ENCODE peak calls at places on chromosomes 6 and 20, in seven cellular contexts. F is A673, S is aorta, W is PC-9, C is pancreas, H is transverse colon, R is spleen. X is an unnamed sample. For H3K36me3 and H3K4me1, the result is how much of the 10 kb centered on the place peaks cover.

GRCh38 chr6:89409461-89410035 is 2.5 kb downstream of the RRAGD start:
- DNase-seq in F (no peak), S (no peak), W (no peak), C (no peak), H (no peak), R (no peak), X (no peak)

GRCh38 chr20:63313349-63314014 is 20.5 kb downstream of the COL20A1 start:
- DNase-seq in F (no peak), S (peak), W (no peak), C (peak), H (no peak), R (peak), X (peak)

GRCh38 chr6:129707028-129707427 is 2.9 kb downstream of the ARHGAP18 start:
- DNase-seq in F (no peak), S (no peak), W (no peak), C (no peak), H (no peak), R (no peak), X (no peak)

GRCh38 chr20:32457476-32457986 is 99.4 kb downstream of the ASXL1 start:
- DNase-seq in F (peak), S (peak), W (no peak), C (peak), H (no peak), R (no peak), X (peak)

GRCh38 chr6:49913656-49914055 is 47.3 kb upstream of the CRISP1 start:
- DNase-seq in F (no peak), S (no peak), W (no peak), C (no peak), H (no peak), R (no peak), X (no peak)

GRCh38 chr20:61476956-61477355 is 224.9 kb downstream of the CDH4 start:
- DNase-seq in F (no peak), S (no peak), W (no peak), C (no peak), H (no peak), R (no peak), X (no peak)

GRCh38 chr20:16966276-16966880 is 218.2 kb downstream of the OTOR start:
- DNase-seq in F (no peak), S (no peak), W (no peak), C (no peak), H (no peak), R (no peak), X (no peak)

GRCh38 chr20:44582321-44583025 is at the start of gene PKIG:
- DNase-seq in F (peak), S (no peak), W (no peak), C (no peak), H (no peak), R (no peak), X (no peak)

GRCh38 chr6:15503346-15503680 is 159.5 kb downstream of the DTNBP1 start:
- DNase-seq in F (no peak), S (no peak), W (no peak), C (peak), H (no peak), R (peak), X (no peak)

GRCh38 chr6:111503660-111504059 is 20.6 kb upstream of the REV3L start:
- DNase-seq in F (no peak), S (no peak), W (no peak), C (no peak), H (no peak), R (no peak), X (no peak)

GRCh38 chr6:13186861-13187260 is 141.5 kb downstream of the TBC1D7 start:
- DNase-seq in F (no peak), S (no peak), W (no peak), C (no peak), H (no peak), R (no peak), X (no peak)

GRCh38 chr20:49575551-49576060 is 7.7 kb upstream of the PTGIS start:
- DNase-seq in F (no peak), S (no peak), W (no peak), C (no peak), H (no peak), R (peak), X (no peak)

GRCh38 chr6:20610636-20611200 is 76.5 kb downstream of the CDKAL1 start:
- DNase-seq in F (no peak), S (no peak), W (no peak), C (no peak), H (no peak), R (no peak), X (no peak)

GRCh38 chr20:846894-847278 is 13.4 kb downstream of the FAM110A start:
- DNase-seq in F (peak), S (peak), W (no peak), C (no peak), H (peak), R (peak), X (peak)

GRCh38 chr6:38806271-38806670 is 91.2 kb downstream of the DNAH8 start:
- DNase-seq in F (no peak), S (no peak), W (no peak), C (no peak), H (no peak), R (no peak), X (no peak)

GRCh38 chr6:159789377-159790148 is at the start of gene TCP1:
- DNase-seq in F (peak), S (peak), W (peak), C (peak), H (peak), R (peak), X (peak)

GRCh38 chr6:159788276-159788675 is 1.1 kb downstream of the TCP1 start:
- DNase-seq in F (no peak), S (no peak), W (no peak), C (no peak), H (no peak), R (no peak), X (no peak)

GRCh38 chr6:159790149-159790946 is at the start of gene MRPL18:
- DNase-seq in F (peak), S (peak), W (peak), C (peak), H (peak), R (peak), X (peak)

GRCh38 chr6:159788757-159789376 is 535 bp downstream of the TCP1 start:
- DNase-seq in F (peak), S (peak), W (peak), C (peak), H (peak), R (peak), X (peak)

GRCh38 chr6:159790947-159791598 is 806 bp downstream of the MRPL18 start:
- DNase-seq in F (no peak), S (no peak), W (no peak), C (peak), H (peak), R (peak), X (no peak)
- H3K36me3 ChIP-seq in F (half or more), S (under half), W (under half), C (under half), H (under half), R (under half), X (half or more)

GRCh38 chr6:32254761-32255211 is 30.9 kb upstream of the NOTCH4 start:
- DNase-seq in F (no peak), S (no peak), W (no peak), C (no peak), H (no peak), R (no peak), X (no peak)
- H3K27ac ChIP-seq in F (no peak), S (no peak), W (no peak), C (no peak), H (peak), R (peak), X (peak)

DNA sequence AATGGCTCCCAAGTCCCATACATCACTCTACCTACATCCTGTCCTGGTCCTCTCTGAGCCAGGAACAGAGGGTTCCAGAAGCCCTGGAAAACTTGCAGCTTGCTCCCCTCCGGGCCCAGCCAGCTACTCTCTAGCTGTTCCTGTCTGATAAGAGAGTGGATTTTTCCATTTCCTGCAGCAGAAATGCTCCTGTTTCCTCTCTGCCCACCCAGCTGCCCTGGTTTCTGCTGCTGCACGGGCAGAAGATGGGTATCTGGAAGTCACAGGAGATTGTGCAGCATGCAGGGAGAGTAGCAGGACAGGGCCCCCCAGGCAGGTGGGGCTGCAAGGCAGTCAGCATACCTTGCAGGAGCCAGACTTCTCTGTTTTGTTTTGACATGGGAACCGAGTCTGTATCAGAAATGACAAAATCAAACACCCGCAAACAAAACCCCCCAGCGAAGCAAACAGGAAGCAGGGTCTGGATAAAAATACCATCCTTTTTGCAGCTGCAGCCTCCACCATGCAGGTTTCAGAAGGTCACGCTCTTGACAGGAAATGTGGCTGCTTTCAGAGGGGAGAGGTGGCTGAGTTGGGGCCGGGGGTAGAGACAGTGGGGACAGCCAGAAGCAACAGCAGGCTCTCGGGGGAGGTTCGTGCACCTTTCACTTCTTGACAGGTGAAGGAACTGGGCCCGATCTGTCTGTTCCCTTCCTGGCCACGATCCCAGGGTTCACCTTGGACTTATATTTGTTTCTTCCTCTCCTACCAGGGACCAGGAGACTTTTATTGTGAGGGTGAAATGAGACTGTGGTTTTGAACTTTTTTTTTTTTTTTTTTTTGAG is 50.8 kb upstream of the FAM83D start:
- DNase-seq in F (no peak), S (no peak), W (no peak), C (no peak), H (peak), R (peak), X (no peak)
- H3K4me1 ChIP-seq in F (under half), S (under half), W (under half), C (under half), H (under half), R (half or more), X (half or more)

GRCh38 chr20:57377350-57377749 is 13.8 kb upstream of the RBM38 start:
- DNase-seq in F (no peak), S (no peak), W (no peak), C (no peak), H (no peak), R (no peak), X (no peak)
- H3K36me3 ChIP-seq in F (half or more), S (under half), W (under half), C (under half), H (under half), R (half or more), X (under half)

GRCh38 chr6:43703512-43704429 is 16.2 kb upstream of the MRPS18A start:
- DNase-seq in F (no peak), S (no peak), W (no peak), C (no peak), H (no peak), R (no peak), X (no peak)
- H3K27ac ChIP-seq in F (no peak), S (no peak), W (peak), C (peak), H (peak), R (peak), X (peak)

DNA sequence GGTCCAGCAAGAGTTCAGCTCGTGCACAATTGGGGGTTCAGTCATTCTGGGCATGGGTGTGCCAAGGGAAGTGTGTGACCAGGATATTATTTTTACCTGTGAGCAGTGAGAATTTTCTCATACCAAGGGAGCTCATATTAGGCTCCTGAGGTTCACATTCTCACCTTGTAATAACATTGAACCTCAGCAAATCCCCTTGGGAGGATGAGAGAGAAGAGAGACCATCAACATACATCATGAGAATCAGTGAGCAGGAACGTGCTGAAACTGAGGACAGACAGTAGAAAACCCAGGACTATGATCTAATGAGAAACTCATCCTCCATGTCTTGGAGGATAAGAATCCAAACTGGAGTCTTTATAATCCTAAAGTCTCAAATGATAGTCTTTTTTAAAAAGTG is 33.4 kb upstream of the XRN2 start:
- DNase-seq in F (no peak), S (no peak), W (no peak), C (no peak), H (no peak), R (no peak), X (no peak)
- H3K4me1 ChIP-seq in F (under half), S (under half), W (under half), C (under half), H (under half), R (under half), X (under half)

GRCh38 chr20:10369723-10370090 is 64.3 kb downstream of the MKKS start:
- DNase-seq in F (peak), S (peak), W (peak), C (no peak), H (peak), R (no peak), X (no peak)
- H3K36me3 ChIP-seq in F (under half), S (under half), W (under half), C (under half), H (under half), R (under half), X (under half)